ENCODE peak calls at places on chromosomes 13 and 19, in four cellular contexts. K, G, X and Q are unnamed samples.

GRCh38 chr19:9041023-9041422 is 30.8 kb upstream of the MUC16 start:
- DNase-seq in G (no peak), K (no peak), X (no peak), Q (no peak)

GRCh38 chr13:106362637-106363036 is 172.8 kb downstream of the EFNB2 start:
- DNase-seq in K (no peak), X (no peak), G (no peak), Q (no peak)

GRCh38 chr19:27765912-27766725 is 1446.8 kb downstream of the UQCRFS1 start:
- DNase-seq in X (no peak), K (no peak), G (no peak), Q (no peak)

GRCh38 chr13:31328549-31329229 is 128.9 kb downstream of the B3GLCT start:
- DNase-seq in X (no peak), G (no peak), K (no peak), Q (peak)

GRCh38 chr19:58572818-58573657 is at the start of gene MZF1:
- DNase-seq in G (peak), K (peak), X (peak), Q (peak)

GRCh38 chr19:53034948-53035675 is 9.4 kb upstream of the ERVV-2 start:
- DNase-seq in K (no peak), G (no peak), X (no peak), Q (no peak)

GRCh38 chr19:6802336-6803035 is 30.0 kb downstream of the VAV1 start:
- DNase-seq in G (no peak), K (no peak), X (no peak), Q (no peak)

GRCh38 chr19:35846038-35846668 is 6.2 kb downstream of the NPHS1 start:
- DNase-seq in X (no peak), K (no peak), G (no peak), Q (no peak)

GRCh38 chr13:20902438-20903163 is at the start of gene XPO4:
- DNase-seq in X (peak), G (peak), K (peak), Q (peak)

GRCh38 chr13:71300602-71301001 is 566.4 kb downstream of the DACH1 start:
- DNase-seq in G (no peak), K (no peak), X (no peak), Q (no peak)

GRCh38 chr13:101626925-101627555 is 174.6 kb downstream of the ITGBL1 start:
- DNase-seq in K (no peak), G (no peak), X (no peak), Q (no peak)

GRCh38 chr13:109869312-109870237 is 83.2 kb upstream of the IRS2 start:
- DNase-seq in G (peak), K (no peak), X (peak), Q (peak)

GRCh38 chr13:114115191-114115671 is 17.2 kb downstream of the RASA3 start:
- DNase-seq in K (no peak), G (peak), X (peak), Q (no peak)

GRCh38 chr13:99307247-99307646 is at the start of gene GPR183:
- DNase-seq in G (no peak), X (no peak), K (no peak), Q (no peak)

GRCh38 chr19:50717891-50718254 is 1.7 kb downstream of the SHANK1 start:
- DNase-seq in K (no peak), X (no peak), G (no peak), Q (no peak)

GRCh38 chr19:50719566-50719965 is at the start of gene SHANK1:
- DNase-seq in G (peak), X (no peak), K (no peak), Q (no peak)

GRCh38 chr19:50719119-50719435 is 525 bp downstream of the SHANK1 start:
- DNase-seq in K (no peak), G (peak), X (no peak), Q (no peak)

GRCh38 chr19:50717026-50717723 is 2.4 kb downstream of the SHANK1 start:
- DNase-seq in X (no peak), K (no peak), G (peak), Q (no peak)

DNA sequence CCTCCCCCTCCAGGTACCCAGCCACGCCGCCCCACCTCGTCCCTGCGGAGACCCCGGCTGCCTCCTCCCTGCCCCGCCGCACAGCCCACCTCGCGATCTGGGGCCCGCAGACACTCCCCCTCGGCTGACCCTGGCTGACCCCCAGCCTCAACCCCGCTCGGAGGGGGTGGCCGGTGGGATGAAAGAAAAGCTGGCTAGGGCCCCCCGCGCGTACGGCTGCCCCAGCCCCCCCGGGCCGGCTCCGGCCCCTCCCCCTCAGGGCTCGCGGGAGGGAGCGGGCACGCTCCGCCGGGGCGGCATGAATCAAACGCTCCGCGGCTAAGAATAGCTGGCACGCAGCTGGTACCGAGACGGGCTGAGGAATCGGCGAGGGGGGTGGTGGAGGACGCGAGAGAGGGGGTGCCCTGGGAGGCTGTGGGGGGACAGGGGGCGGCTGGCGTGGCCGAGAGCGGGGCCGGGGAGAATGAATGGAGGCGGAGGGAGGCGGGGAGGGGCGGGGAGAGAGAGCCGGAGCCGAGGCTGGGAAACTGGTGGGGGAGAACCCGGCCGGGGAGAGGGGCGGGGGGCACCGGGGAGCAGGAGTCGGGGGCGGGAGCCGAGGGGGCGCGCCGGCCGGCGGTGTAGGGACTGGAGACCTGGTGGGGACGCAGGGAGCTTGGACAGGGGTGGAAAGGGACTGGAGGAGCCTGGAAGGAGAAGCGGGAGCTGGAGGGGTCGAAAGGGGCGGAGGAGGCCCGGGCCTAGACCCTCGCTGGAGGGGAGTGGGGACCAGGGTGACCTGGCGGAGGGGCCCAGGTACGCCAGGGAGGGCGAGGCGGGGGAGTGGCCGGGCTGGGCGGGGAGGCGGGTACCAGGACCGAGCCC is 1.1 kb downstream of the SHANK1 start:
- DNase-seq in G (peak), X (no peak), K (peak), Q (no peak)
- H3K4me3 ChIP-seq in G (peak), X (peak), K (peak), Q (peak)

GRCh38 chr19:1039646-1040475 is at the start of gene ABCA7:
- DNase-seq in X (peak), K (peak), G (peak), Q (peak)

GRCh38 chr19:1041272-1041834 is 1.4 kb downstream of the ABCA7 start:
- DNase-seq in G (no peak), X (no peak), K (no peak), Q (no peak)

GRCh38 chr19:1038995-1039645 is 787 bp upstream of the ABCA7 start:
- DNase-seq in K (no peak), G (peak), X (no peak), Q (no peak)

GRCh38 chr19:1041835-1042685 is 2.2 kb downstream of the ABCA7 start:
- DNase-seq in G (peak), K (no peak), X (no peak), Q (no peak)

DNA sequence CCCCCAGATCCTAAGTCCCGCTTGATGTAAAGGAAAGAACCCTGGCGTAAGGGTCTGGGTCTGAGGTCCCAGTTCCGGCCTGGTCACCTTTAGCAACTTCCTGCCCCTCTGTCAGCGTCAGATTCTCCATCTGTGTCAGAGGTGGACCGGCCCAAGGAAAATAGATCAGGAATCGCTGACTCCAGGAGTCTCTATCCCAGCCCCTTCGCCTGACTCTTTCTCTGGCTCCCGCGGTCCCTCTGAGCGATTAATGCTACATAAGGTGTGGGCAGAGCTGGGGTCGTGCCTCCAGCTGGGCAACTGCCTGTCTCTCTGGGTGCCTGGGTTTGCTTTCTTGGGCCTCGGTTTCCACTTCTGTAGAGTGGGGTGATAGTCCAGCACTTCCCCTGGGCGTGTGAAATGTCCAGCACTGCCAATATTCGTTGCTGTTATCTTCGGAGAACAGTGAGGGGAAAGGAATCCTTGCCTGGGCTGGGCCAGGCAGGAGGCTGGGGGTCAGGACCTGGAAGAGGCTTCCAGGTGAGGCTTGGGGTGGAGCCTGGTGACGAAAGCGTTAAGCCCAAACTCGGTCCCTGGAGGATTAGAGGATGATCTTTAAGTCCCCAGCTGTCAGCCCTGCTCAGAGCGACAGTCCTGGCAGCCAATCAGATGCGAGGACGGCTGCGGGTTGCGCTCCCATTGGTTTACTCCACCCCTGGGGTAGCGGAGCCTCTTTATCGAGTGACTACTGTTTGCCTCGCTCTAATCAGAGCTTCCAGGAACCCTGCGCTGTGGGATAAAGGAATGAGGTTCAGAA is 767 bp downstream of the ABCA7 start:
- DNase-seq in K (peak), X (peak), G (peak), Q (peak)
- H3K4me3 ChIP-seq in K (peak), X (peak), G (peak), Q (peak)

GRCh38 chr19:18647371-18647767 is 10.5 kb downstream of the KLHL26 start:
- DNase-seq in X (no peak), G (no peak), K (no peak), Q (no peak)

GRCh38 chr19:18649371-18650047 is 12.7 kb downstream of the KLHL26 start:
- DNase-seq in X (no peak), G (peak), K (no peak), Q (no peak)

GRCh38 chr19:18650048-18650435 is 13.2 kb downstream of the KLHL26 start:
- DNase-seq in X (no peak), G (no peak), K (no peak), Q (no peak)

GRCh38 chr19:18647807-18648206 is 11.0 kb downstream of the KLHL26 start:
- DNase-seq in K (no peak), G (no peak), X (no peak), Q (no peak)

GRCh38 chr19:18648971-18649310 is 12.1 kb downstream of the KLHL26 start:
- DNase-seq in G (no peak), X (no peak), K (no peak), Q (no peak)
- H3K4me3 ChIP-seq in G (no peak), X (peak), K (no peak), Q (no peak)

GRCh38 chr19:17488593-17489391 is 18.5 kb downstream of the SLC27A1 start:
- DNase-seq in G (peak), X (no peak), K (peak), Q (no peak)
- H3K4me3 ChIP-seq in G (peak), X (no peak), K (peak), Q (no peak)

GRCh38 chr13:52665325-52665724 is 12.7 kb downstream of the SUGT1 start:
- DNase-seq in K (no peak), G (no peak), X (no peak), Q (no peak)
- H3K4me3 ChIP-seq in K (no peak), G (no peak), X (no peak), Q (no peak)

GRCh38 chr19:12913011-12913561 is 6.0 kb downstream of the SYCE2 start:
- DNase-seq in G (peak), X (peak), K (no peak), Q (peak)
- H3K4me3 ChIP-seq in G (peak), X (no peak), K (no peak), Q (no peak)

GRCh38 chr13:112973577-112973951 is 4.5 kb downstream of the MCF2L start:
- DNase-seq in X (no peak), K (no peak), G (peak), Q (no peak)

GRCh38 chr13:112972258-112972657 is 3.2 kb downstream of the MCF2L start:
- DNase-seq in X (no peak), K (no peak), G (no peak), Q (no peak)

GRCh38 chr13:112974676-112975075 is 5.7 kb downstream of the MCF2L start:
- DNase-seq in K (no peak), X (no peak), G (no peak), Q (no peak)

GRCh38 chr13:112974125-112974524 is 5.1 kb downstream of the MCF2L start:
- DNase-seq in G (no peak), K (no peak), X (no peak), Q (no peak)

GRCh38 chr13:112972867-112973576 is 4.0 kb downstream of the MCF2L start:
- DNase-seq in G (no peak), X (no peak), K (no peak), Q (no peak)
- H3K4me3 ChIP-seq in G (no peak), X (no peak), K (no peak), Q (no peak)